ENCODE peak calls at places on chromosomes 12 and 14, in four cellular contexts. O is upper lobe of left lung; H is CD8-positive, alpha-beta T cell; P is endodermal cell. J is an unnamed sample.

GRCh38 chr12:131249291-131250027 is 295.8 kb downstream of the ADGRD1 start:
- DNase-seq in O (no peak), H (no peak), P (no peak), J (peak)

GRCh38 chr14:105426416-105427130 is 6.9 kb downstream of the MTA1 start:
- DNase-seq in O (peak), H (no peak), P (peak), J (no peak)

GRCh38 chr14:85296466-85297210 is 233.3 kb upstream of the FLRT2 start:
- DNase-seq in O (no peak), H (no peak), P (no peak), J (no peak)

GRCh38 chr12:43337571-43338497 is 214.2 kb downstream of the ADAMTS20 start:
- DNase-seq in O (no peak), H (no peak), P (peak), J (no peak)

GRCh38 chr12:93006655-93007208 is 77.6 kb upstream of the EEA1 start:
- DNase-seq in O (no peak), H (no peak), P (no peak), J (no peak)

GRCh38 chr14:94574336-94574735 is 6.9 kb upstream of the SERPINA5 start:
- DNase-seq in O (no peak), H (no peak), P (no peak), J (no peak)

GRCh38 chr14:34678306-34678705 is 36.1 kb downstream of the CFL2 start:
- DNase-seq in O (no peak), H (no peak), P (no peak), J (no peak)

GRCh38 chr12:89517648-89518047 is 6.9 kb downstream of the GALNT4 start:
- DNase-seq in O (no peak), H (no peak), P (no peak), J (no peak)

GRCh38 chr12:19808371-19808770 is 369.1 kb downstream of the AEBP2 start:
- DNase-seq in O (no peak), H (no peak), P (no peak), J (no peak)

GRCh38 chr12:120039711-120040110 is 50.7 kb downstream of the BICDL1 start:
- DNase-seq in O (no peak), H (no peak), P (no peak), J (no peak)

GRCh38 chr12:130879781-130880389 is 8.0 kb downstream of the RAN start:
- DNase-seq in O (no peak), H (no peak), P (peak), J (no peak)

DNA sequence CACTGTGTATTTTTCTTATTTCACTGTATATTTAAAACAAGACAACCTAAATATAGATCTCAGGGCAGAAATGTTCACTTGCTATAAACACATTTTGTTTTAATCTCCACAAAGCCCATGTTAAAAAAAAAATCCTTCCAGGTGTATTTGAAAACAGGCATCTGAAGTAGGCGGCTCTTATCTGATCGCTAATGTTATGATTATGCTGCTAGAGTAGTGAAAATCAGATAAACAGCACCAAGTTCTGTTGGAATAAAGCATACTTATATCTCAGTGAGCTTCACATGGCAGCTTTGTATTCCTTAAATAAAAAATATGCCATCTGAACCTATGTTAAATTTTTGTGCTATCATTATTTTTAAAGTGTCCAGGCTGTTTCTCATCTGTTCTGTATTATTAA is 47.6 kb upstream of the PZP start:
- DNase-seq in O (no peak), H (no peak), P (no peak), J (no peak)
- H3K27ac ChIP-seq in O (no peak), H (no peak), P (no peak), J (no peak)

GRCh38 chr14:50453869-50454268 is 57.2 kb upstream of the CDKL1 start:
- DNase-seq in O (no peak), H (no peak), P (no peak), J (no peak)

GRCh38 chr14:50447491-50447890 is 50.8 kb upstream of the CDKL1 start:
- DNase-seq in O (no peak), H (no peak), P (no peak), J (no peak)

GRCh38 chr14:50451854-50452253 is 55.2 kb upstream of the CDKL1 start:
- DNase-seq in O (no peak), H (no peak), P (no peak), J (no peak)

GRCh38 chr14:50452979-50453705 is 56.5 kb upstream of the CDKL1 start:
- DNase-seq in O (no peak), H (no peak), P (no peak), J (no peak)

GRCh38 chr14:50452285-50452684 is 55.6 kb upstream of the CDKL1 start:
- DNase-seq in O (no peak), H (no peak), P (no peak), J (no peak)
- H3K27ac ChIP-seq in O (no peak), H (no peak), P (no peak), J (no peak)

DNA sequence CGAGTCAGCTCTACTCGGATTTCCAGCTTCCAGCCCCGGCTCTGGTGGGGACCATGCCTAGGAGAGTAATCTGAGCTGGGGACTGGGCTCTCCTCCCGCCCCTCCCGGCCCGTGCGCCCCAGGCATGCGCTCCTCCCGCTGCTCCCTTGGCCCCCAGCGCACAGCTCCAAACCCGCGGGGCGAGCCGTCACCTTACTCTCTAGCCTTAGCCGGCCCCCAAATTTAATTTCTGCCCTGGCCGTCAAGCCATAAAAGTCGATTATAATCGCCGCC is 41.7 kb upstream of the CAPRIN2 start:
- DNase-seq in O (no peak), H (no peak), P (no peak), J (no peak)
- H3K27ac ChIP-seq in O (no peak), H (no peak), P (no peak), J (no peak)

GRCh38 chr12:109130297-109130696 is 13.9 kb downstream of the ACACB start:
- DNase-seq in O (no peak), H (no peak), P (no peak), J (no peak)
- H3K27ac ChIP-seq in O (no peak), H (no peak), P (no peak), J (no peak)

DNA sequence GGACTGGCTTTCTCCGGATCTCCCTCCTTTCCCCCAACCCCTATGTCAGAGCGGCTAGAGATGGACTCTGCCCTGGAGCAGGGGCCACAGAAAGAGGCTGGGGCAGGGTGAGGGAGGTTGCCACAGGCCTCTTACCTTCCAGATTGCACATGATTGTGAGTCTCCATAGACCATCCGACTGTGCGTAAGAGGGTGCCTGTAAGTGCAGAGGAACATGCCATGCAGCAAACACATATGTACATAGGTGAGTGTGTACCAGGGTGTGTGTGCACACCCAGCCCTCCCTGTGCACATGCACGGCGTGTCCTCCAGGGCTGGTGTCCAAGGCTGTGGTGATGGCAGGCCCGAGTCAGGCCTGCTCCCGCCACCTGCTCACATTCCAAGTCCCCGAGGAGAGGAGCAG is 28.3 kb downstream of the FAM222A start:
- DNase-seq in O (no peak), H (no peak), P (no peak), J (no peak)
- H3K27ac ChIP-seq in O (no peak), H (no peak), P (no peak), J (no peak)

DNA sequence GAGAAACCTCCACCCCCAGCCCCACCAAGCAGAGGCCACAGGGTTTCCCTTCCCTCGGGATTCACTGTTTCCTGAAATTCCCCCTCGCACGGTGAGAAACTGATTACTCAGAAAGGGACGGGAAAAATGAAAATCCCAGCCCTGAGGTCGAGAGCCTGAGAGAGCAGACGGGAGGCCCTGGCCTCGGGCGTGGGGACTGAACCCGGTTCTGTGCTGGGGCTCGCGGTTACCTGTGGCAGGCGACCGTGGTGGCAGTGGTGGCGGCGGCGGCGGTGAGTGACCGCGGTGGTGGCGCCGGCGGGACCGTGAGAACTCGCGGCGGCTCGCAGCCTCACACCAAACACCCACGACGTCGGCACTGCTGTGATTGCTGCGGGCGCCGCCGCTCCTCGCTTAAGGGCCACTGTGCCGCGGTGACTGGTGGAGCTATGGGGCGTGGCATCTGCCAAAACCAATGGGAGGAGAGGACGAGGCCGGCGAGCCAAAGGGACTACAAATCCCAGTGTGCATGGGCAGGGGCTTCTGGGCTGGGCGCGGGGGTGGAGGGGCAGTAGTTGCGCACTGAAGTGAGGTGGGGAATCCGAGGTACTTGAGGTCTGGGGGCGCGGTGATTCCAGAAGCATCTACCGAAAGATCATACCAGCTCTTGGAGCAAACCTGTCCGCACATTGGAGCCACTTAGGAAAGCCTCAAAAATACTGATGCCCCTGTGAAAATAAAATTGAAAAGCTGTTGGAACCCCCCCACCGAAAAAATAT is at the start of gene LGMN:
- DNase-seq in O (peak), H (peak), P (peak), J (peak)
- H3K27ac ChIP-seq in O (peak), H (peak), P (peak), J (peak)

DNA sequence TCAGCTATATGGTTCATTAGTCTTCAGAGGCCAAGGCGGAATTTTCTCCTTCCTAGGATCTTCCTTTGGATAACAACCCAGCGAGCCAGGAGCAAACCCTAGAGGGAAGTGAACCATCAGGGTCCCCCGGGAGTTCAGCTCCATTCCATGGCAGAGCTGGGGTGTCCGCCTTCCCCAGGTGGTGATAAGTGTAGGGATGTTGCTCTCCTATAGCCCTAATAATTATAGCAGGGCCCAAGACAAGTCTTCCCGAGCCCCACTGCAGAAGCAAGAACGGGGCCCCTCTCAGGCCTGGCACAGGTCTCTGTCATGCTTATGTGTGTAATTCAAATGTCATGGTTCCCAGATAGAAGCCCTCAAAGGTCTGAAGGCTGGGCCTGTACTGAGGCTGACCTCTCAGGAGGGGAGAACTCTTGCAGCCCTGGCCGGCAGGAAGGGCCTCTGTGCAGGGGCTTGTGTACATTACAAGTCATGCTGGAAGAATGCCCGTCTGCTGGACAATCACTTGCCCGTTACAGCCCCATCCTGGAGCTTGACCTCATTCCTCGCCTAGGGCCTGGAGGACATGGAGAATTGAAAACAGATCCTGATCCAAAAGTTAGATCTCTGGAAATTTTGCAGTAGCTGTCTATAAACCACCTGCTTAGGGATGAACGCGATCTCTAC is 17.3 kb downstream of the LRTM2 start:
- DNase-seq in O (no peak), H (no peak), P (no peak), J (no peak)
- H3K27ac ChIP-seq in O (no peak), H (no peak), P (peak), J (no peak)

GRCh38 chr14:68145539-68145938 is 326.0 kb downstream of the RAD51B start:
- DNase-seq in O (no peak), H (no peak), P (no peak), J (no peak)

GRCh38 chr14:68148276-68148675 is 328.7 kb downstream of the RAD51B start:
- DNase-seq in O (no peak), H (no peak), P (no peak), J (no peak)

GRCh38 chr14:68145036-68145435 is 325.5 kb downstream of the RAD51B start:
- DNase-seq in O (no peak), H (no peak), P (no peak), J (no peak)

GRCh38 chr14:68147331-68147730 is 327.8 kb downstream of the RAD51B start:
- DNase-seq in O (no peak), H (no peak), P (no peak), J (no peak)

GRCh38 chr14:68146812-68147211 is 327.2 kb downstream of the RAD51B start:
- DNase-seq in O (no peak), H (no peak), P (no peak), J (no peak)
- H3K27ac ChIP-seq in O (peak), H (no peak), P (no peak), J (peak)

GRCh38 chr12:114186241-114187002 is 219.5 kb downstream of the TBX5 start:
- DNase-seq in O (no peak), H (no peak), P (peak), J (no peak)
- H3K27ac ChIP-seq in O (no peak), H (no peak), P (peak), J (no peak)